ENCODE peak calls at places on chromosomes 13 and 19, in nine cellular contexts. One of them, this sample, is unnamed.

GRCh38 chr13:45598597-45598996 is 16.9 kb downstream of the ERICH6B start:
- DNase-seq in A549: no peak
- DNase-seq in ascending aorta: no peak
- DNase-seq in left colon: no peak
- DNase-seq in KBM-7: no peak
- DNase-seq in CD8-positive, alpha-beta T cell: no peak
- DNase-seq in caudate nucleus: no peak
- DNase-seq in NCI-H1105: no peak
- DNase-seq in uterus: no peak
- DNase-seq in this sample: no peak

GRCh38 chr13:113927661-113928581 is 46.0 kb downstream of the C13orf46 start:
- DNase-seq in A549: no peak
- DNase-seq in ascending aorta: peak; percentile 66
- DNase-seq in left colon: peak; percentile 32
- DNase-seq in KBM-7: no peak
- DNase-seq in CD8-positive, alpha-beta T cell: no peak
- DNase-seq in caudate nucleus: no peak
- DNase-seq in NCI-H1105: no peak
- DNase-seq in uterus: peak; percentile 78
- DNase-seq in this sample: peak; percentile 77

GRCh38 chr13:24863748-24864540 is 100.0 kb downstream of the RNF17 start:
- DNase-seq in A549: no peak
- DNase-seq in ascending aorta: no peak
- DNase-seq in left colon: no peak
- DNase-seq in KBM-7: no peak
- DNase-seq in CD8-positive, alpha-beta T cell: no peak
- DNase-seq in caudate nucleus: no peak
- DNase-seq in NCI-H1105: no peak
- DNase-seq in uterus: no peak
- DNase-seq in this sample: no peak

GRCh38 chr13:106630162-106630561 is 62.2 kb upstream of the ARGLU1 start:
- DNase-seq in A549: no peak
- DNase-seq in ascending aorta: no peak
- DNase-seq in left colon: no peak
- DNase-seq in KBM-7: no peak
- DNase-seq in CD8-positive, alpha-beta T cell: no peak
- DNase-seq in caudate nucleus: no peak
- DNase-seq in NCI-H1105: no peak
- DNase-seq in uterus: no peak
- DNase-seq in this sample: no peak

GRCh38 chr19:6045108-6045507 is 65.2 kb downstream of the RFX2 start:
- DNase-seq in A549: no peak
- DNase-seq in ascending aorta: no peak
- DNase-seq in left colon: no peak
- DNase-seq in KBM-7: no peak
- DNase-seq in CD8-positive, alpha-beta T cell: no peak
- DNase-seq in caudate nucleus: no peak
- DNase-seq in NCI-H1105: no peak
- DNase-seq in uterus: no peak
- DNase-seq in this sample: no peak

GRCh38 chr19:51439021-51439465 is 19.2 kb downstream of the SIGLEC8 start:
- DNase-seq in A549: no peak
- DNase-seq in ascending aorta: no peak
- DNase-seq in left colon: no peak
- DNase-seq in KBM-7: peak; percentile 64
- DNase-seq in CD8-positive, alpha-beta T cell: no peak
- DNase-seq in caudate nucleus: no peak
- DNase-seq in NCI-H1105: no peak
- DNase-seq in uterus: no peak
- DNase-seq in this sample: no peak

GRCh38 chr19:7534531-7534980 is 961 bp upstream of the PNPLA6 start:
- DNase-seq in A549: peak; percentile 78
- DNase-seq in ascending aorta: peak; percentile 92
- DNase-seq in left colon: peak; percentile 66
- DNase-seq in KBM-7: no peak
- DNase-seq in CD8-positive, alpha-beta T cell: no peak
- DNase-seq in caudate nucleus: peak; percentile 74
- DNase-seq in NCI-H1105: peak; percentile 28
- DNase-seq in uterus: peak; percentile 80
- DNase-seq in this sample: no peak

GRCh38 chr19:23409392-23410048 is 14.2 kb upstream of the ZNF91 start:
- DNase-seq in A549: no peak
- DNase-seq in ascending aorta: no peak
- DNase-seq in left colon: peak; percentile 50
- DNase-seq in KBM-7: no peak
- DNase-seq in CD8-positive, alpha-beta T cell: no peak
- DNase-seq in caudate nucleus: no peak
- DNase-seq in NCI-H1105: no peak
- DNase-seq in uterus: no peak
- DNase-seq in this sample: no peak

GRCh38 chr19:32691952-32692726 is 518 bp downstream of the NUDT19 start:
- DNase-seq in A549: peak; percentile 85
- DNase-seq in ascending aorta: peak; percentile 81
- DNase-seq in left colon: peak; percentile 56
- DNase-seq in KBM-7: peak; percentile 64
- DNase-seq in CD8-positive, alpha-beta T cell: no peak
- DNase-seq in caudate nucleus: peak; percentile 66
- DNase-seq in NCI-H1105: peak; percentile 70
- DNase-seq in uterus: no peak
- DNase-seq in this sample: peak; percentile 17

GRCh38 chr19:42032428-42032827 is 37.6 kb downstream of the GRIK5 start:
- DNase-seq in A549: no peak
- DNase-seq in ascending aorta: no peak
- DNase-seq in left colon: no peak
- DNase-seq in KBM-7: no peak
- DNase-seq in CD8-positive, alpha-beta T cell: no peak
- DNase-seq in caudate nucleus: no peak
- DNase-seq in NCI-H1105: peak; percentile 89
- DNase-seq in uterus: no peak
- DNase-seq in this sample: no peak

GRCh38 chr19:2154587-2155075 is 3.3 kb upstream of the AP3D1 start:
- DNase-seq in A549: no peak
- DNase-seq in ascending aorta: peak; percentile 76
- DNase-seq in left colon: peak; percentile 58
- DNase-seq in KBM-7: no peak
- DNase-seq in CD8-positive, alpha-beta T cell: no peak
- DNase-seq in caudate nucleus: no peak
- DNase-seq in NCI-H1105: no peak
- DNase-seq in uterus: no peak
- DNase-seq in this sample: no peak

GRCh38 chr13:113034451-113035208 is 65.6 kb downstream of the MCF2L start:
- DNase-seq in A549: peak; percentile 32
- DNase-seq in ascending aorta: no peak
- DNase-seq in left colon: no peak
- DNase-seq in KBM-7: peak; percentile 41
- DNase-seq in CD8-positive, alpha-beta T cell: no peak
- DNase-seq in caudate nucleus: peak; percentile 68
- DNase-seq in NCI-H1105: peak; percentile 13
- DNase-seq in uterus: no peak
- DNase-seq in this sample: peak; percentile 53

GRCh38 chr13:44259045-44260042 is 114.3 kb upstream of the SERP2 start:
- DNase-seq in A549: peak; percentile 32
- DNase-seq in ascending aorta: peak; percentile 84
- DNase-seq in left colon: peak; percentile 49
- DNase-seq in KBM-7: peak; percentile 93
- DNase-seq in CD8-positive, alpha-beta T cell: peak; percentile 26
- DNase-seq in caudate nucleus: no peak
- DNase-seq in NCI-H1105: no peak
- DNase-seq in uterus: peak; percentile 46
- DNase-seq in this sample: peak; percentile 50

GRCh38 chr13:44078806-44079378 is 199.2 kb downstream of the LACC1 start:
- DNase-seq in A549: no peak
- DNase-seq in ascending aorta: no peak
- DNase-seq in left colon: no peak
- DNase-seq in KBM-7: no peak
- DNase-seq in CD8-positive, alpha-beta T cell: no peak
- DNase-seq in caudate nucleus: no peak
- DNase-seq in NCI-H1105: no peak
- DNase-seq in uterus: no peak
- DNase-seq in this sample: no peak

GRCh38 chr19:49475995-49476880 is 2.2 kb downstream of the FLT3LG start:
- DNase-seq in A549: peak; percentile 80
- DNase-seq in ascending aorta: no peak
- DNase-seq in left colon: no peak
- DNase-seq in KBM-7: peak; percentile 59
- DNase-seq in CD8-positive, alpha-beta T cell: no peak
- DNase-seq in caudate nucleus: no peak
- DNase-seq in NCI-H1105: no peak
- DNase-seq in uterus: no peak
- DNase-seq in this sample: no peak

GRCh38 chr19:35115538-35115951 is at the start of gene FXYD3:
- DNase-seq in A549: no peak
- DNase-seq in ascending aorta: no peak
- DNase-seq in left colon: peak; percentile 88
- DNase-seq in KBM-7: no peak
- DNase-seq in CD8-positive, alpha-beta T cell: no peak
- DNase-seq in caudate nucleus: no peak
- DNase-seq in NCI-H1105: no peak
- DNase-seq in uterus: no peak
- DNase-seq in this sample: no peak

GRCh38 chr19:40381321-40381720 is 8.7 kb downstream of the HIPK4 start:
- DNase-seq in A549: no peak
- DNase-seq in ascending aorta: no peak
- DNase-seq in left colon: no peak
- DNase-seq in KBM-7: no peak
- DNase-seq in CD8-positive, alpha-beta T cell: no peak
- DNase-seq in caudate nucleus: no peak
- DNase-seq in NCI-H1105: no peak
- DNase-seq in uterus: no peak
- DNase-seq in this sample: no peak

GRCh38 chr19:45676851-45677263 is 8.8 kb downstream of the GIPR start:
- DNase-seq in A549: no peak
- DNase-seq in ascending aorta: no peak
- DNase-seq in left colon: peak; percentile 62
- DNase-seq in KBM-7: no peak
- DNase-seq in CD8-positive, alpha-beta T cell: no peak
- DNase-seq in caudate nucleus: peak; percentile 44
- DNase-seq in NCI-H1105: no peak
- DNase-seq in uterus: no peak
- DNase-seq in this sample: no peak

GRCh38 chr13:84896128-84896527 is 903.1 kb downstream of the SLITRK6 start:
- DNase-seq in A549: peak; percentile 65
- DNase-seq in ascending aorta: no peak
- DNase-seq in left colon: no peak
- DNase-seq in KBM-7: peak; percentile 42
- DNase-seq in CD8-positive, alpha-beta T cell: no peak
- DNase-seq in caudate nucleus: peak; percentile 19
- DNase-seq in NCI-H1105: no peak
- DNase-seq in uterus: no peak
- DNase-seq in this sample: no peak

GRCh38 chr13:43751624-43752023 is 35.1 kb downstream of the ENOX1 start:
- DNase-seq in A549: no peak
- DNase-seq in ascending aorta: no peak
- DNase-seq in left colon: no peak
- DNase-seq in KBM-7: no peak
- DNase-seq in CD8-positive, alpha-beta T cell: no peak
- DNase-seq in caudate nucleus: no peak
- DNase-seq in NCI-H1105: no peak
- DNase-seq in uterus: no peak
- DNase-seq in this sample: no peak

GRCh38 chr13:98325724-98326123 is 148.7 kb upstream of the RNF113B start:
- DNase-seq in A549: no peak
- DNase-seq in ascending aorta: no peak
- DNase-seq in left colon: no peak
- DNase-seq in KBM-7: no peak
- DNase-seq in CD8-positive, alpha-beta T cell: no peak
- DNase-seq in caudate nucleus: no peak
- DNase-seq in NCI-H1105: no peak
- DNase-seq in uterus: no peak
- DNase-seq in this sample: no peak

GRCh38 chr13:68727165-68727564 is 1380.5 kb upstream of the ATXN8OS start:
- DNase-seq in A549: no peak
- DNase-seq in ascending aorta: no peak
- DNase-seq in left colon: no peak
- DNase-seq in KBM-7: no peak
- DNase-seq in CD8-positive, alpha-beta T cell: no peak
- DNase-seq in caudate nucleus: no peak
- DNase-seq in NCI-H1105: no peak
- DNase-seq in uterus: no peak
- DNase-seq in this sample: no peak

GRCh38 chr13:88622362-88622973 is 951.3 kb downstream of the SLITRK5 start:
- DNase-seq in A549: no peak
- DNase-seq in ascending aorta: no peak
- DNase-seq in left colon: no peak
- DNase-seq in KBM-7: peak; percentile 37
- DNase-seq in CD8-positive, alpha-beta T cell: no peak
- DNase-seq in caudate nucleus: no peak
- DNase-seq in NCI-H1105: no peak
- DNase-seq in uterus: no peak
- DNase-seq in this sample: no peak

GRCh38 chr13:109790951-109791605 is 4.7 kb upstream of the IRS2 start:
- DNase-seq in A549: peak; percentile 69
- DNase-seq in ascending aorta: no peak
- DNase-seq in left colon: no peak
- DNase-seq in KBM-7: peak; percentile 83
- DNase-seq in CD8-positive, alpha-beta T cell: no peak
- DNase-seq in caudate nucleus: peak; percentile 29
- DNase-seq in NCI-H1105: peak; percentile 57
- DNase-seq in uterus: no peak
- DNase-seq in this sample: peak; percentile 41

GRCh38 chr19:29571181-29571580 is 34.9 kb upstream of the POP4 start:
- DNase-seq in A549: no peak
- DNase-seq in ascending aorta: no peak
- DNase-seq in left colon: no peak
- DNase-seq in KBM-7: no peak
- DNase-seq in CD8-positive, alpha-beta T cell: no peak
- DNase-seq in caudate nucleus: no peak
- DNase-seq in NCI-H1105: no peak
- DNase-seq in uterus: no peak
- DNase-seq in this sample: no peak

GRCh38 chr13:44198826-44199225 is 174.8 kb upstream of the SERP2 start:
- DNase-seq in A549: no peak
- DNase-seq in ascending aorta: no peak
- DNase-seq in left colon: no peak
- DNase-seq in KBM-7: no peak
- DNase-seq in CD8-positive, alpha-beta T cell: no peak
- DNase-seq in caudate nucleus: no peak
- DNase-seq in NCI-H1105: no peak
- DNase-seq in uterus: no peak
- DNase-seq in this sample: no peak

GRCh38 chr19:8515317-8515716 is 1.4 kb upstream of the ZNF414 start:
- DNase-seq in A549: no peak
- DNase-seq in ascending aorta: no peak
- DNase-seq in left colon: no peak
- DNase-seq in KBM-7: peak; percentile 91
- DNase-seq in CD8-positive, alpha-beta T cell: peak; percentile 35
- DNase-seq in caudate nucleus: no peak
- DNase-seq in NCI-H1105: no peak
- DNase-seq in uterus: no peak
- DNase-seq in this sample: no peak

GRCh38 chr13:113742000-113742441 is 17.0 kb upstream of the TMEM255B start:
- DNase-seq in A549: peak; percentile 24
- DNase-seq in ascending aorta: no peak
- DNase-seq in left colon: peak; percentile 68
- DNase-seq in KBM-7: peak; percentile 41
- DNase-seq in CD8-positive, alpha-beta T cell: no peak
- DNase-seq in caudate nucleus: no peak
- DNase-seq in NCI-H1105: no peak
- DNase-seq in uterus: no peak
- DNase-seq in this sample: no peak

GRCh38 chr19:14603990-14604387 is 21.1 kb downstream of the CLEC17A start:
- DNase-seq in A549: no peak
- DNase-seq in ascending aorta: no peak
- DNase-seq in left colon: no peak
- DNase-seq in KBM-7: peak; percentile 35
- DNase-seq in CD8-positive, alpha-beta T cell: no peak
- DNase-seq in caudate nucleus: no peak
- DNase-seq in NCI-H1105: no peak
- DNase-seq in uterus: no peak
- DNase-seq in this sample: no peak

GRCh38 chr19:17411801-17412200 is 6.4 kb upstream of the BST2 start:
- DNase-seq in A549: no peak
- DNase-seq in ascending aorta: no peak
- DNase-seq in left colon: no peak
- DNase-seq in KBM-7: no peak
- DNase-seq in CD8-positive, alpha-beta T cell: no peak
- DNase-seq in caudate nucleus: no peak
- DNase-seq in NCI-H1105: no peak
- DNase-seq in uterus: no peak
- DNase-seq in this sample: no peak

GRCh38 chr19:15551183-15552004 is 43.1 kb downstream of the CYP4F22 start:
- DNase-seq in A549: peak; percentile 71
- DNase-seq in ascending aorta: peak; percentile 66
- DNase-seq in left colon: no peak
- DNase-seq in KBM-7: peak; percentile 77
- DNase-seq in CD8-positive, alpha-beta T cell: peak; percentile 61
- DNase-seq in caudate nucleus: peak; percentile 10
- DNase-seq in NCI-H1105: no peak
- DNase-seq in uterus: peak; percentile 22
- DNase-seq in this sample: no peak

This sample was measured in tibial nerve.